ENCODE peak calls at places on chromosomes 3 and 15, in four cellular contexts. Z is K562, B is HepG2, P is GM12878. S is an unnamed sample.

GRCh38 chr3:189309400-189309975 is 137.7 kb downstream of the TPRG1 start:
- DNase-seq in Z (no peak), B (no peak), P (no peak), S (no peak)

GRCh38 chr3:161413855-161414210 is 42.5 kb upstream of the SPTSSB start:
- DNase-seq in Z (no peak), B (no peak), P (no peak), S (no peak)

GRCh38 chr3:110955301-110955880 is 116.2 kb upstream of the NECTIN3 start:
- DNase-seq in Z (no peak), B (no peak), P (no peak), S (no peak)

GRCh38 chr15:90214553-90215205 is 13.5 kb downstream of the SEMA4B start:
- DNase-seq in Z (no peak), B (no peak), P (no peak), S (peak)

GRCh38 chr3:46368569-46368968 is 2.2 kb upstream of the CCR5 start:
- DNase-seq in Z (no peak), B (no peak), P (peak), S (no peak)

GRCh38 chr3:139357899-139358298 is 14.1 kb downstream of the MRPS22 start:
- DNase-seq in Z (no peak), B (no peak), P (peak), S (no peak)

GRCh38 chr15:38069001-38069400 is 134.6 kb downstream of the TMCO5A start:
- DNase-seq in Z (no peak), B (no peak), P (peak), S (no peak)

GRCh38 chr3:27680517-27681246 is 41.4 kb downstream of the EOMES start:
- DNase-seq in Z (no peak), B (peak), P (no peak), S (no peak)

GRCh38 chr15:71685420-71685993 is 124.8 kb upstream of the NR2E3 start:
- DNase-seq in Z (no peak), B (no peak), P (no peak), S (no peak)

GRCh38 chr3:8443829-8444791 is 57.5 kb upstream of the LMCD1 start:
- DNase-seq in Z (no peak), B (peak), P (no peak), S (peak)

GRCh38 chr3:110995461-110996226 is 76.0 kb upstream of the NECTIN3 start:
- DNase-seq in Z (no peak), B (peak), P (no peak), S (no peak)

GRCh38 chr15:69299451-69300128 is 878 bp downstream of the PAQR5 start:
- DNase-seq in Z (no peak), B (no peak), P (no peak), S (no peak)

GRCh38 chr15:58556028-58556361 is 124.2 kb downstream of the LIPC start:
- DNase-seq in Z (no peak), B (no peak), P (no peak), S (no peak)

GRCh38 chr3:150278843-150279341 is 129.2 kb upstream of the TSC22D2 start:
- DNase-seq in Z (no peak), B (no peak), P (no peak), S (no peak)

DNA sequence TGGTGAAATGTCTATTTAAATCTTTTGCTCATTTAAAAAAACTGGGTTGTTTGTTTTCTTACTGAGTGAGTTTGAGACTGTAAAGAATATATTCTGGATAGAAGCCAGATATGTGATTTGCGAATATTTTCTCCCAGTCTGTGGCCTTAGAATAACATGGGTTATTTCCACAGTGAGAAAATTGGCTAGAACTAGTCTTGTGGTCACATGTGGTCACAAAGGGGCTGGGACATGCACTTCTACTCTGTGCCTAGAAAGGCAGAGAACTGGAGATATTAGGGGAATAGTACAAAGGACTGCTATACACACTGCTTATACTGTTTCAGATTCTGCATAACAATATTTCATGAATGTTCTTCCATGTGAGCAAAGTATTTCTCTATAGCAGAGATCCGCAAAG is 79.9 kb upstream of the RGMA start:
- DNase-seq in Z (no peak), B (no peak), P (no peak), S (no peak)
- TF ChIP-seq SP1 in Z (no peak), B (no peak), P (no peak), S (no peak)

DNA sequence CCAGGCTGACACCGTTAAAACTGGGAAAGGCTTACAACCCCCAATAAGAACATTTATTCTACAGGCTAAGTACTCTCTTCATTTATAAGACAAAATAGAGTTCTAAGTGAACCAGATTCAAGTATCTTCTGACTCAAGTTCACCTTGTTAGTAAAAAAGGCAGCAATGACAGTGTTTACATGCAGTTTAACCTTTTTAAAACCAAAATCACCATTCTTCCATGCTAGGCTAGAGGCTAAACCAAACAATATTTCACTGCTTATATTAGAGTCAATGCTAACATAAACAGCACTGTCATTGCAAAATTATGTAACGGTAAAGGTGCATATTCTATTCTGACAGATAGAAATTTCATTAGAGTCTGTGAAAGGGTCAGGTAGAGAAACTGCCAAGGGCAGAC is 118.0 kb downstream of the FBN1 start:
- DNase-seq in Z (no peak), B (no peak), P (no peak), S (no peak)
- TF ChIP-seq BHLHE40 in Z (no peak), B (no peak), P (no peak), S (no peak)

GRCh38 chr3:17304969-17305368 is 420.2 kb downstream of the PLCL2 start:
- DNase-seq in Z (no peak), B (no peak), P (no peak), S (no peak)

GRCh38 chr3:17301271-17301670 is 416.5 kb downstream of the PLCL2 start:
- DNase-seq in Z (no peak), B (no peak), P (no peak), S (no peak)

GRCh38 chr3:17302170-17302569 is 417.4 kb downstream of the PLCL2 start:
- DNase-seq in Z (no peak), B (no peak), P (no peak), S (no peak)

GRCh38 chr3:17300441-17300840 is 415.7 kb downstream of the PLCL2 start:
- DNase-seq in Z (no peak), B (no peak), P (no peak), S (no peak)

GRCh38 chr3:17302774-17303173 is 418.0 kb downstream of the PLCL2 start:
- DNase-seq in Z (no peak), B (no peak), P (no peak), S (no peak)
- TF ChIP-seq FOXK2 in Z (no peak), B (no peak), P (no peak), S (no peak)

GRCh38 chr3:12797124-12797891 is 828 bp downstream of the CAND2 start:
- DNase-seq in Z (no peak), B (no peak), P (no peak), S (no peak)
- TF ChIP-seq SP1 in Z (no peak), B (no peak), P (no peak), S (no peak)

GRCh38 chr15:96285306-96285705 is 45.2 kb upstream of the NR2F2 start:
- DNase-seq in Z (no peak), B (no peak), P (no peak), S (no peak)
- TF ChIP-seq BHLHE40 in Z (no peak), B (no peak), P (no peak), S (no peak)

GRCh38 chr3:100254168-100254777 is 6.5 kb upstream of the TBC1D23 start:
- DNase-seq in Z (peak), B (peak), P (no peak), S (peak)
- TF ChIP-seq FOXK2 in Z (no peak), B (no peak), P (no peak), S (no peak)

S was measured in HEK293T.